ENCODE peak calls at places on chromosome 20, in six cellular contexts. U is MCF 10A; G is NCI-H510A treated with DMSO at 0.1 percent for 48 hours; J is T-helper 2 cell treated with Interferon-gamma antibody and Interleukin-4, amounts not matched to agents 5 μg/mL and 100 μg/mL, for 36 hours; I is T-helper 1 cell; Q is left ventricle myocardium superior. V is an unnamed sample.

GRCh38 chr20:25733903-25734302 is 37.2 kb upstream of the ZNF337 start:
- DNase-seq in U (no peak), G (no peak), J (no peak), I (no peak), Q (no peak), V (no peak)

GRCh38 chr20:4985658-4986057 is 15.7 kb downstream of the SLC23A2 start:
- DNase-seq in U (no peak), G (no peak), J (no peak), I (no peak), Q (no peak), V (no peak)

GRCh38 chr20:53302695-53303094 is 290.9 kb downstream of the ZNF217 start:
- DNase-seq in U (no peak), G (no peak), J (no peak), I (no peak), Q (no peak), V (no peak)

GRCh38 chr20:46610145-46610544 is 41.1 kb downstream of the SLC13A3 start:
- DNase-seq in U (no peak), G (no peak), J (no peak), I (no peak), Q (no peak), V (no peak)

GRCh38 chr20:32440069-32440757 is 82.1 kb downstream of the ASXL1 start:
- DNase-seq in U (no peak), G (no peak), J (no peak), I (no peak), Q (no peak), V (no peak)

GRCh38 chr20:47726632-47727031 is 58.6 kb downstream of the SULF2 start:
- DNase-seq in U (no peak), G (no peak), J (no peak), I (no peak), Q (no peak), V (no peak)

GRCh38 chr20:57698191-57698866 is 11.5 kb downstream of the PMEPA1 start:
- DNase-seq in U (peak; percentile 99), G (no peak), J (peak; percentile 83), I (peak; percentile 67), Q (no peak), V (no peak)

GRCh38 chr20:44309763-44310663 is 989 bp downstream of the FITM2 start:
- DNase-seq in U (peak; percentile 43), G (no peak), J (peak; percentile 6), I (no peak), Q (peak; percentile 76), V (no peak)

GRCh38 chr20:23244207-23244915 is 106.2 kb upstream of the NXT1 start:
- DNase-seq in U (no peak), G (no peak), J (no peak), I (no peak), Q (no peak), V (no peak)

GRCh38 chr20:20367681-20368413 is at the start of gene INSM1:
- DNase-seq in U (no peak), G (peak; percentile 99), J (peak; percentile 49), I (no peak), Q (no peak), V (peak; percentile 100)

GRCh38 chr20:56429496-56429895 is 17.4 kb downstream of the CASS4 start:
- DNase-seq in U (no peak), G (no peak), J (peak; percentile 43), I (no peak), Q (no peak), V (no peak)

GRCh38 chr20:40521962-40522361 is 167.1 kb downstream of the MAFB start:
- DNase-seq in U (no peak), G (no peak), J (no peak), I (no peak), Q (no peak), V (no peak)

GRCh38 chr20:2507875-2508630 is 662 bp downstream of the ZNF343 start:
- DNase-seq in U (peak; percentile 4), G (no peak), J (no peak), I (no peak), Q (peak; percentile 32), V (no peak)

GRCh38 chr20:25284131-25284601 is 36.3 kb downstream of the PYGB start:
- DNase-seq in U (no peak), G (no peak), J (no peak), I (no peak), Q (peak; percentile 15), V (no peak)

GRCh38 chr20:44615169-44615791 is 32.9 kb downstream of the PKIG start:
- DNase-seq in U (no peak), G (no peak), J (no peak), I (no peak), Q (peak; percentile 58), V (no peak)